ENCODE peak calls at places on chromosome 7, in six cellular contexts. K is epithelial cell of proximal tubule, M is heart left ventricle, W is tibial nerve, R is foreskin fibroblast, D is pancreas. G is an unnamed sample.

GRCh38 chr7:134750083-134751062 is 29.1 kb upstream of the CALD1 start:
- DNase-seq in W (peak; percentile 58), D (peak; percentile 39), R (no peak), K (no peak), M (peak; percentile 66), G (no peak)

GRCh38 chr7:155201325-155202087 is 96.2 kb upstream of the INSIG1 start:
- DNase-seq in W (no peak), D (no peak), R (no peak), K (no peak), M (no peak), G (no peak)

GRCh38 chr7:102079140-102080002 is 207.3 kb upstream of the SH2B2 start:
- DNase-seq in D (no peak), K (peak; percentile 48), W (no peak), R (no peak), M (no peak), G (no peak)

GRCh38 chr7:137164251-137164650 is 179.3 kb downstream of the PTN start:
- DNase-seq in R (no peak), M (no peak), D (no peak), K (no peak), W (no peak), G (no peak)

GRCh38 chr7:116592041-116592355 is 67.2 kb downstream of the CAV1 start:
- DNase-seq in K (no peak), R (no peak), W (no peak), M (no peak), D (no peak), G (no peak)

GRCh38 chr7:73528204-73528603 is 6.1 kb upstream of the BAZ1B start:
- DNase-seq in R (no peak), D (no peak), K (no peak), M (no peak), W (no peak), G (peak; percentile 34)

GRCh38 chr7:5755704-5756131 is 25.7 kb downstream of the RNF216 start:
- DNase-seq in W (no peak), M (no peak), K (no peak), R (peak; percentile 60), D (no peak), G (no peak)

GRCh38 chr7:8433477-8434289 is at the start of gene NXPH1:
- DNase-seq in M (no peak), R (no peak), D (peak; percentile 38), W (no peak), K (no peak), G (no peak)

GRCh38 chr7:37297546-37297945 is 151.1 kb downstream of the ELMO1 start:
- DNase-seq in D (no peak), K (no peak), M (no peak), R (no peak), W (no peak), G (no peak)

GRCh38 chr7:32178731-32179366 is 108.6 kb upstream of the PDE1C start:
- DNase-seq in D (no peak), M (no peak), W (no peak), R (no peak), K (no peak), G (no peak)

GRCh38 chr7:109964780-109965179 is 1126.1 kb upstream of the LRRN3 start:
- DNase-seq in R (no peak), D (no peak), K (no peak), M (no peak), W (no peak), G (no peak)

GRCh38 chr7:82288769-82289535 is 154.6 kb downstream of the CACNA2D1 start:
- DNase-seq in W (no peak), D (no peak), R (no peak), K (no peak), M (no peak), G (no peak)

GRCh38 chr7:51189777-51190176 is 126.8 kb downstream of the COBL start:
- DNase-seq in R (no peak), K (no peak), W (no peak), M (no peak), D (no peak), G (no peak)

GRCh38 chr7:23679898-23680416 is at the start of gene FAM221A:
- DNase-seq in D (peak; percentile 95), K (no peak), R (peak; percentile 56), W (peak; percentile 74), M (peak; percentile 94), G (peak; percentile 97)

GRCh38 chr7:24840543-24840942 is 83.3 kb upstream of the GSDME start:
- DNase-seq in K (no peak), M (no peak), D (no peak), R (no peak), W (no peak), G (no peak)

GRCh38 chr7:24847754-24848153 is 90.5 kb upstream of the GSDME start:
- DNase-seq in K (no peak), R (no peak), M (no peak), D (no peak), W (no peak), G (no peak)

GRCh38 chr7:24843821-24844449 is 86.7 kb upstream of the GSDME start:
- DNase-seq in R (no peak), K (no peak), M (no peak), W (no peak), D (no peak), G (no peak)

GRCh38 chr7:24842449-24843241 is 85.4 kb upstream of the GSDME start:
- DNase-seq in K (peak; percentile 82), R (peak; percentile 23), M (no peak), D (no peak), W (no peak), G (no peak)

DNA sequence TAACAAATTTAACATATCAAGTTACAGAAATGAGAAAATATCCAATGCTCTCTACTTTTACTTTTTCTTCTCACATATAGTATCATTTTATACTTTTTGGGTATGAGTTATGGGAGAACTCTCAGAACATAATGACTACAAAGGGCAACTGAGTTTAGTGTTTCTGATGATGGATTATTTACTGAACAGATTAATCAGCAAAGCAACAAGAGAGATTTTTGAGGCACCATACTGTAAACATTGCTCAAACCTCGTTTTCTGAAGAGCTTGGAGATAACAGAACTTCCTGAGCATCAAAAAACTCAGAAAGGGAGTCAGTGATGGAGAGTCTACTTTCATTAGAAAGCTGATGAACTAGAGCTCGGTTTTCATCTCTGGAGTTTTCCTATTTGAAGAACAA is 84.8 kb upstream of the GSDME start:
- DNase-seq in W (no peak), D (no peak), K (no peak), M (no peak), R (no peak), G (no peak)
- H3K4me3 ChIP-seq in W (no peak overlapping the region), D (no peak overlapping the region), K (no peak overlapping the region), M (no peak overlapping the region), R (no peak overlapping the region), G (no peak overlapping the region)

GRCh38 chr7:149432121-149432691 is 28.7 kb downstream of the ZNF777 start:
- DNase-seq in D (no peak), M (no peak), K (no peak), W (no peak), R (no peak), G (peak; percentile 75)
- H3K4me3 ChIP-seq in D (no peak overlapping the region), M (no peak overlapping the region), K (no peak overlapping the region), W (no peak overlapping the region), R (no peak overlapping the region), G (no peak overlapping the region)

DNA sequence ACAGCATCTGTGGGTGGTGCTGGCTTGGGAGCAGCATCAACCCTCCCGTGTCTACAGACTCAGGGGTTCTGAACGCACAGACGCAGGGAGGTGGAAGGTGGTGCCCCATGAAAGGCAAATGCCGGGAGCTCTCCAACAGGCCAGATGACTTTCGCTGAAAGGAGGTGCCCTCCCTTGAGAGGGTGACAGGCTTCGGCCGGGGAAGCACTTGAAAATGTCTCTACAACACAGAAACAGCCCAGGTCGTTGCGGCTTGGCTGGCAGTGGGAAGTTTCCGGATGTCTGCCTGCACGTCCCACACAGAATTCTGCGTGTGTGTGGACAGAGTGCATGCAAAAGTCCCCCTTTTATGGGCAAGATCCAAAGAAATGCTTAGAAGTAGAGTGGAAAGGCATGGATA is 239.6 kb downstream of the SKAP2 start:
- DNase-seq in W (no peak), R (no peak), K (no peak), M (no peak), D (no peak), G (no peak)
- H3K4me3 ChIP-seq in W (no peak overlapping the region), R (no peak overlapping the region), K (no peak overlapping the region), M (no peak overlapping the region), D (no peak overlapping the region), G (no peak overlapping the region)

DNA sequence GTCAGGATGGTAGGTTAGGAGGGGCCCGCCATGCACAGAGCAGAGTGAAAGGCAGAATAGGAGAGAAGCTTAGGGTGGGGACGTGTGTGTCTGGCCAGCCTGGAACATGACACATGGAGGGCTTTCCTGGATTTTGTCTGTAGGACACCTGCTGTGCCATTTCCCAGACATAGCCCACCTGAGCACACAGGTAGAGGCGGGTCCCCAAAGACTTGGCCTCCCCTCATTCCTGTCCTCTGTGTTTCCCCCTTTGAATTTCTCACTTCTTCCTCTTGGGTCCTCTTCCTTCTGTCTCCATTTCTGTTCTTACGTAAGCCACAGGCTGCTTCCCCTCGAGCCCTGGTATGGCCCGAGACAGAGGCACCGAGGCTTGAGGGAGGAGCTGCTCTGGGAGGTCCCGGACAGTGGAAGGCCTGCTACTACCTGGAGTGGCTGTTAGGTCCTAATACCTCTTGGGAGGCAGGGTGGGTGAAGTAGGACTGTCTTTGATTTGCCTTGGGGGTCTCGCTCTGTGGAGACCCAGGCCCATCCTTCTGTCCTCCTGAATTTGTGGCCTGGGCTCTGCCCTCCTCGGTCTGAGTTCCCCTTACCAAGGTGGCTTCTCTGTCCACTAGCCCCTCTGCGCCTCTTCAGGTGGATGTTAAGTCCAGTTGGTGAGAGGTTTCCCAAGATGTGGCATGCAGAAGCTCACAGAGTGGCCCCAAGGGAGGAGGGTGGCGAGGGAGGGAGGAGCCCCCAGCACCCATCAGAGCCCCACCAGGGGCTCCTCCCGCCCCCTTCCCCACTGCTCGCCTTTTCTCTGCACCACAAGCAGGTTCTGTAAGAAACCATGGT is 5.5 kb downstream of the ZNF775 start:
- DNase-seq in R (no peak), D (no peak), W (no peak), K (no peak), M (peak; percentile 41), G (no peak)
- H3K4me3 ChIP-seq in R (no peak overlapping the region), D (no peak overlapping the region), W (peak overlapping the region; percentile 15), K (no peak overlapping the region), M (no peak overlapping the region), G (no peak overlapping the region)

DNA sequence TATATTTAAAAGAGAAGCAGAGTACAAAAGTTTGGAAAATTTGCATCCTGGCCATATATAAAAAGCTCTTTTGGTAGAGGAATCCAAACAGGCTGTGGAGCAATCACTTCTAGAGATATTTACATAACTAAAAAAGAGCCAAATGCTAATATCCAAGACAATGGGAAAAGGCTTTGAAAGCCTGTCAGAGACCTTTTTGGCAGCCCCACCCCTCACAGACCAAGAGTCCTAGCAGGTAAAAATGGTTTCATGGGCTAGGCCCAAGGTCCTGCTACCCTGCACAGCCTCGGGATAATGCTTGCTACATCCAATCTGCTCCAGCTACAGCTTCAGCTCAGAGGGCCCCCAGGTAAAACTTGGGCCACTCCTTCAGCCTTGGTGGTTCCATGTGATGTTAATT is 430.2 kb upstream of the KCND2 start:
- DNase-seq in R (no peak), M (no peak), W (no peak), K (no peak), D (no peak), G (no peak)
- H3K4me3 ChIP-seq in R (no peak overlapping the region), M (no peak overlapping the region), W (no peak overlapping the region), K (no peak overlapping the region), D (no peak overlapping the region), G (no peak overlapping the region)

GRCh38 chr7:142797799-142798377 is 27.1 kb downstream of the PRSS2 start:
- DNase-seq in R (no peak), K (no peak), D (no peak), M (no peak), W (no peak), G (no peak)
- H3K4me3 ChIP-seq in R (peak overlapping the region; percentile 56), K (no peak overlapping the region), D (peak overlapping the region; percentile 42), M (peak overlapping the region; percentile 61), W (no peak overlapping the region), G (peak overlapping the region; percentile 41)

GRCh38 chr7:19869979-19870378 is 96.6 kb upstream of the TMEM196 start:
- DNase-seq in D (no peak), R (no peak), K (no peak), M (no peak), W (no peak), G (no peak)
- H3K4me3 ChIP-seq in D (no peak overlapping the region), R (no peak overlapping the region), K (no peak overlapping the region), M (no peak overlapping the region), W (no peak overlapping the region), G (no peak overlapping the region)